ENCODE peak calls at places on chromosomes 16 and 17, in five cellular contexts. J, Q, V, S and Y are unnamed samples.

GRCh38 chr17:8754890-8755289 is 3.5 kb downstream of the SPDYE4 start:
- DNase-seq in S (no peak), J (no peak), V (no peak), Q (no peak), Y (no peak)

GRCh38 chr16:8926827-8927226 is 36.9 kb downstream of the USP7 start:
- DNase-seq in S (no peak), J (no peak), Q (no peak), V (no peak), Y (no peak)

GRCh38 chr16:12341423-12341822 is 364.9 kb downstream of the SNX29 start:
- DNase-seq in V (no peak), Q (peak), J (no peak), S (no peak), Y (no peak)

GRCh38 chr16:2692251-2692947 is 10.1 kb downstream of the KCTD5 start:
- DNase-seq in V (no peak), S (no peak), Q (no peak), J (no peak), Y (no peak)

GRCh38 chr16:86500708-86501510 is 9.4 kb upstream of the FOXF1 start:
- DNase-seq in J (no peak), S (no peak), Q (no peak), V (no peak), Y (no peak)

GRCh38 chr16:21260870-21261791 is 17.0 kb downstream of the CRYM start:
- DNase-seq in V (no peak), J (no peak), Q (peak), S (peak), Y (no peak)

GRCh38 chr16:82641336-82641984 is 14.7 kb downstream of the CDH13 start:
- DNase-seq in V (no peak), S (no peak), Q (no peak), J (no peak), Y (no peak)

GRCh38 chr17:33121272-33121671 is 129.6 kb downstream of the SPACA3 start:
- DNase-seq in V (no peak), J (no peak), Q (no peak), S (no peak), Y (no peak)

GRCh38 chr16:72198021-72198420 is 26.1 kb upstream of the PMFBP1 start:
- DNase-seq in V (peak), S (no peak), J (no peak), Q (no peak), Y (no peak)

GRCh38 chr16:84357191-84357651 is 11.1 kb upstream of the ATP2C2 start:
- DNase-seq in S (no peak), V (no peak), J (no peak), Q (no peak), Y (no peak)

GRCh38 chr17:78751447-78752067 is 30.5 kb downstream of the CYTH1 start:
- DNase-seq in J (no peak), V (no peak), Q (peak), S (no peak), Y (no peak)

GRCh38 chr16:80294172-80294571 is 246.6 kb upstream of the DYNLRB2 start:
- DNase-seq in J (no peak), V (no peak), Q (no peak), S (no peak), Y (no peak)

GRCh38 chr16:54284319-54284930 is 2.2 kb downstream of the IRX3 start:
- DNase-seq in J (no peak), V (peak), S (no peak), Q (no peak), Y (no peak)

GRCh38 chr17:37068266-37068665 is 119.5 kb downstream of the AATF start:
- DNase-seq in J (no peak), V (no peak), Q (no peak), S (no peak), Y (no peak)

GRCh38 chr17:82316651-82317393 is 586 bp downstream of the CD7 start:
- DNase-seq in J (no peak), Q (no peak), V (no peak), S (no peak), Y (no peak)

GRCh38 chr16:84497418-84497817 is 7.0 kb downstream of the MEAK7 start:
- DNase-seq in V (no peak), S (no peak), Q (no peak), J (no peak), Y (no peak)

GRCh38 chr16:17369441-17369951 is 101.3 kb downstream of the XYLT1 start:
- DNase-seq in S (no peak), J (no peak), V (no peak), Q (no peak), Y (peak)

GRCh38 chr17:11825902-11826301 is 171.4 kb downstream of the ZNF18 start:
- DNase-seq in S (no peak), J (no peak), V (no peak), Q (no peak), Y (no peak)

GRCh38 chr16:59964232-59964924 is 1230.3 kb upstream of the GOT2 start:
- DNase-seq in S (no peak), V (no peak), Q (no peak), J (no peak), Y (no peak)

GRCh38 chr16:19757026-19757425 is 39.0 kb downstream of the IQCK start:
- DNase-seq in V (no peak), Q (no peak), J (no peak), S (no peak), Y (no peak)

GRCh38 chr17:29140631-29141483 is 39.3 kb downstream of the MYO18A start:
- DNase-seq in V (peak), J (no peak), S (no peak), Q (no peak), Y (no peak)

GRCh38 chr16:56632160-56632847 is at the start of gene MT1M:
- DNase-seq in Q (no peak), J (no peak), V (peak), S (no peak), Y (no peak)

GRCh38 chr16:71572497-71573116 is 4.3 kb downstream of the TAT start:
- DNase-seq in V (no peak), J (no peak), S (no peak), Q (peak), Y (no peak)

DNA sequence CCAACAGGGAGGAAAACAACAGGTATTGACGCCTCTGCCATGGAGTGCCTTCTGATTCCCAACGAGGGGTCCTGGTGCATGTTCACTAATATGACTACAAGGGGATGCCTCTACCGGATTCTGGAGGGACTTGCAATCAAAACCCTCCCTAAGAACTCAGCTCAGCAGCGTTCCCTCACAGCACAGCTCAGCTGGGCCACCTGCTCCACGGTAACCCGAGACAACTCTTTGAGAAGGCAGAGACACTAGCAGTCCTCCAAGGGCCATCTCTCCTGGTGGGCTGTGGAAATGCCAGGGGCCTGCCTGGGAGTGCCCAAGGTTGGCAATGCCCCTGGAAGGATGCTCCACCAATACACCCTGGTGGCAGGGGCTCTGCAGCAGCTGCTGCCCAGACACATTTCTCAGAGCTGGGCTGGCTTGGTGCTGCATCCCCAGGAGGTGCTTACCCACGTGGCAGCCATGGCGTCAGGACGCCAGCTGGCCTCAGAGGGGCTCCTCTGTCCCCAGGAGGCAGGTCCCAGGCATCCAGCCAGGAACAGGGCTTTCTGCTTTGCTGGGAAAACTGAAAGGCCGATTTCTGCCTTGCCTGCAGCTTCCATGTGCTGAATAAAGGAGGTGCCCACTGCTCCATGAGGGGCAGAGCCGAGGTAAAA is 16.5 kb downstream of the CDIP1 start:
- DNase-seq in V (peak), Q (no peak), J (no peak), S (no peak), Y (no peak)
- TF ChIP-seq FOXM1 in V (no peak), Q (no peak), J (no peak), S (no peak), Y (no peak)

GRCh38 chr17:75456417-75457046 is at the start of gene TMEM94:
- DNase-seq in J (peak), S (peak), V (peak), Q (peak), Y (peak)

GRCh38 chr17:75459590-75460267 is 3.3 kb downstream of the TMEM94 start:
- DNase-seq in V (no peak), Q (peak), S (no peak), J (no peak), Y (peak)

GRCh38 chr17:75455896-75456416 is 479 bp upstream of the TMEM94 start:
- DNase-seq in V (peak), J (no peak), Q (no peak), S (no peak), Y (no peak)

GRCh38 chr17:75459246-75459589 is 2.8 kb downstream of the TMEM94 start:
- DNase-seq in V (no peak), J (no peak), S (no peak), Q (no peak), Y (no peak)

GRCh38 chr17:75457047-75457654 is 716 bp downstream of the TMEM94 start:
- DNase-seq in J (peak), V (peak), Q (no peak), S (peak), Y (no peak)
- TF ChIP-seq FOXM1 in J (no peak), V (no peak), Q (no peak), S (no peak), Y (no peak)

GRCh38 chr16:88619859-88620655 is 18.3 kb upstream of the IL17C start:
- DNase-seq in J (no peak), Q (no peak), V (no peak), S (no peak), Y (no peak)
- TF ChIP-seq FOXM1 in J (no peak), Q (no peak), V (no peak), S (no peak), Y (no peak)

DNA sequence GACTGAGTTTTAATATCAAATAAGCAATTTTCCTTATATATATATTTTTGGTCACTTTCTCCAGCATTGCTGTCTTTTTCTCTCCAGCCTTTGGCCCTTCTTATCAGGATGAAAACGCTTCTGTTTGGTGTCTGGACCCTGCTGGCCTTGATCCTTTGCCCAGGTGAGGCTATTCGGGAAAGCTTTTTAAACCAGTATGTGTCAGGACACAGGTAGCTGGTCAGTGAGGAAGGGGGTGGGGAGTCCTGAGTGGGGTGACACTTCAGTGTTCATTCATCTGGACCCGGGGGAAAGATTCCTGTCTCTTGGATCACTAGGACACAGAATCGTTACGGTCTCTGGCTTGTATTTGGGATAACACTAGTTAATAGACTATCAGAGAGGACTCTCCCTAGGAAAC is 12.2 kb upstream of the SMARCD2 start:
- DNase-seq in S (no peak), J (no peak), V (no peak), Q (peak), Y (no peak)
- TF ChIP-seq FOXM1 in S (no peak), J (no peak), V (no peak), Q (no peak), Y (no peak)

GRCh38 chr17:72038427-72038826 is 82.4 kb upstream of the SOX9 start:
- DNase-seq in S (no peak), J (no peak), V (no peak), Q (no peak), Y (no peak)
- TF ChIP-seq FOXM1 in S (no peak), J (no peak), V (no peak), Q (no peak), Y (no peak)

DNA sequence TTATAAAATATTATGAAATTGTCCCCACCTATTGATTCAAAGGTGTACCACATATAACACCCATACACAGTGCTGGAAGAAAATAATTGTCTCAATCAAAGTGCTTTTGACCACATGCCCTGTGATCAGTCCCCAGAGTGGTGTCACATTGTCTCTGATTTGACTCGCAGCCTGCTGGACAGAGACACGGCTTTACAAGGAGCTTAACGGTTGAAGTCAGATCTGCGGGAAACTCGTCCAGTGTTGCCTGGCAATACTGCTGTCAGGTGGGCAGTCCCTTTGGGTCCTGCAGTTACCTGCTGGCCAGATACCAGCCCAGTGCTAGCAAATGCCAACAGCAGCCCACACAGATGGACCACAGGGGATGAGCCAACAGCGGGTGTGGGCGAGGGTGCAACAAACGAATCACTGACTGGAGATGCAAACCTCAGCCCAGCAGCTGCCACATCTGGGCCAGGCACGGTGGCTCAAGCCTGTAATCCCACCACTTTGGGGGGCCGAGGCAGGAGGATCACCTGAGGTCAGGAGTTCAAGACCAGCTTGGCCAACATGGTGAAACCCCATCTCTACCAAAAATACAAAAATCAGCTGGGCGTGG is 26.2 kb upstream of the SSTR2 start:
- DNase-seq in J (no peak), V (no peak), S (no peak), Q (no peak), Y (no peak)
- TF ChIP-seq FOXM1 in J (no peak), V (no peak), S (no peak), Q (no peak), Y (no peak)